ENCODE peak calls at places on chromosomes 3 and 15, in seven cellular contexts. A is AG08395, N is pancreas, Q is activated T-cell treated with anti-CD3 and anti-CD28 coated beads for 48 hours, T is progenitor cell of endocrine pancreas, V is AG04449, X is sigmoid colon. R is an unnamed sample.

GRCh38 chr3:157436583-157437300 is at the start of gene PTX3:
- DNase-seq in A (peak; percentile 67), N (peak; percentile 46), Q (no peak), T (no peak), V (no peak), X (peak; percentile 75), R (no peak)

GRCh38 chr15:53833134-53833624 is 73.7 kb upstream of the WDR72 start:
- DNase-seq in A (no peak), N (no peak), Q (no peak), T (no peak), V (no peak), X (peak; percentile 77), R (no peak)

GRCh38 chr3:157317895-157318294 is 118.8 kb upstream of the PTX3 start:
- DNase-seq in A (no peak), N (no peak), Q (no peak), T (no peak), V (no peak), X (no peak), R (no peak)

GRCh38 chr3:156732715-156733114 is 58.3 kb downstream of the TIPARP start:
- DNase-seq in A (no peak), N (no peak), Q (no peak), T (no peak), V (no peak), X (no peak), R (no peak)

GRCh38 chr3:188531210-188531609 is 377.3 kb downstream of the LPP start:
- DNase-seq in A (peak; percentile 48), N (no peak), Q (no peak), T (no peak), V (no peak), X (no peak), R (no peak)

GRCh38 chr15:52261498-52262242 is 33.9 kb downstream of the MYO5C start:
- DNase-seq in A (peak; percentile 83), N (no peak), Q (peak; percentile 59), T (peak; percentile 34), V (peak; percentile 21), X (peak; percentile 73), R (peak; percentile 40)

GRCh38 chr15:28118531-28118930 is 19.4 kb upstream of the OCA2 start:
- DNase-seq in A (no peak), N (no peak), Q (no peak), T (no peak), V (no peak), X (no peak), R (no peak)

GRCh38 chr15:73022156-73022555 is 30.1 kb upstream of the NEO1 start:
- DNase-seq in A (no peak), N (no peak), Q (no peak), T (no peak), V (no peak), X (no peak), R (peak; percentile 45)

GRCh38 chr15:39698444-39699390 is 83.9 kb downstream of the FSIP1 start:
- DNase-seq in A (no peak), N (no peak), Q (no peak), T (no peak), V (no peak), X (no peak), R (no peak)

GRCh38 chr3:30655187-30655812 is 48.9 kb downstream of the TGFBR2 start:
- DNase-seq in A (no peak), N (no peak), Q (no peak), T (no peak), V (no peak), X (no peak), R (no peak)

GRCh38 chr3:52532838-52533622 is 627 bp downstream of the NT5DC2 start:
- DNase-seq in A (peak; percentile 44), N (peak; percentile 67), Q (peak; percentile 19), T (no peak), V (no peak), X (peak; percentile 75), R (no peak)

GRCh38 chr15:35023794-35024193 is 35.7 kb upstream of the ZNF770 start:
- DNase-seq in A (no peak), N (no peak), Q (no peak), T (no peak), V (no peak), X (no peak), R (no peak)

GRCh38 chr3:69058180-69058946 is 6.2 kb upstream of the TMF1 start:
- DNase-seq in A (no peak), N (no peak), Q (no peak), T (no peak), V (no peak), X (no peak), R (no peak)

GRCh38 chr15:74202461-74203401 is at the start of gene STRA6:
- DNase-seq in A (no peak), N (no peak), Q (no peak), T (peak; percentile 38), V (no peak), X (no peak), R (peak; percentile 90)

GRCh38 chr3:49454457-49454856 is 15.6 kb upstream of the DAG1 start:
- DNase-seq in A (no peak), N (peak; percentile 60), Q (no peak), T (peak; percentile 36), V (no peak), X (no peak), R (no peak)

GRCh38 chr3:46997453-46998091 is 18.1 kb downstream of the NBEAL2 start:
- DNase-seq in A (no peak), N (peak; percentile 53), Q (no peak), T (no peak), V (no peak), X (no peak), R (no peak)

GRCh38 chr3:116000315-116000714 is 377.0 kb downstream of the GAP43 start:
- DNase-seq in A (peak; percentile 75), N (no peak), Q (no peak), T (no peak), V (peak; percentile 84), X (peak; percentile 62), R (no peak)

GRCh38 chr15:31352911-31353811 is 26.5 kb downstream of the KLF13 start:
- DNase-seq in A (peak; percentile 93), N (peak; percentile 64), Q (no peak), T (no peak), V (peak; percentile 67), X (peak; percentile 89), R (peak; percentile 79)

GRCh38 chr15:68585574-68586273 is 6.9 kb downstream of the CORO2B start:
- DNase-seq in A (no peak), N (peak; percentile 12), Q (no peak), T (no peak), V (no peak), X (no peak), R (no peak)

GRCh38 chr3:115651089-115651488 is 27.8 kb downstream of the GAP43 start:
- DNase-seq in A (no peak), N (no peak), Q (no peak), T (no peak), V (no peak), X (no peak), R (no peak)

GRCh38 chr3:52238761-52239701 is at the start of gene TWF2:
- DNase-seq in A (peak; percentile 97), N (peak; percentile 88), Q (peak; percentile 88), T (peak; percentile 76), V (no peak), X (peak; percentile 89), R (peak; percentile 32)

GRCh38 chr15:77821188-77821958 is 188.7 kb upstream of the LINGO1 start:
- DNase-seq in A (peak; percentile 78), N (peak; percentile 77), Q (peak; percentile 38), T (peak; percentile 68), V (no peak), X (no peak), R (peak; percentile 38)

GRCh38 chr3:7421065-7421464 is 560.1 kb downstream of the GRM7 start:
- DNase-seq in A (no peak), N (no peak), Q (no peak), T (no peak), V (no peak), X (no peak), R (no peak)

GRCh38 chr3:39753361-39753760 is 56.0 kb upstream of the MYRIP start:
- DNase-seq in A (no peak), N (no peak), Q (no peak), T (no peak), V (no peak), X (no peak), R (no peak)

GRCh38 chr15:47374222-47374621 is 343.1 kb upstream of the SEMA6D start:
- DNase-seq in A (peak; percentile 34), N (no peak), Q (no peak), T (no peak), V (no peak), X (no peak), R (no peak)

GRCh38 chr3:123287051-123287961 is 85.6 kb downstream of the SEC22A start:
- DNase-seq in A (no peak), N (no peak), Q (no peak), T (no peak), V (no peak), X (peak; percentile 45), R (no peak)

GRCh38 chr3:190205739-190206138 is 85.0 kb upstream of the P3H2 start:
- DNase-seq in A (peak; percentile 57), N (no peak), Q (no peak), T (no peak), V (no peak), X (no peak), R (no peak)

GRCh38 chr3:138674131-138674530 is 65.6 kb downstream of the FAIM start:
- DNase-seq in A (no peak), N (no peak), Q (no peak), T (no peak), V (no peak), X (no peak), R (no peak)

GRCh38 chr3:115330406-115330805 is 183.3 kb upstream of the ZBTB20 start:
- DNase-seq in A (peak; percentile 35), N (no peak), Q (no peak), T (no peak), V (peak; percentile 14), X (no peak), R (peak; percentile 51)

GRCh38 chr3:152299243-152299976 is 30.7 kb downstream of the MBNL1 start:
- DNase-seq in A (no peak), N (no peak), Q (no peak), T (no peak), V (no peak), X (peak; percentile 74), R (no peak)

GRCh38 chr15:48710952-48711495 is 65.5 kb upstream of the FBN1 start:
- DNase-seq in A (no peak), N (no peak), Q (no peak), T (no peak), V (no peak), X (no peak), R (no peak)

GRCh38 chr15:47383102-47383501 is 334.2 kb upstream of the SEMA6D start:
- DNase-seq in A (no peak), N (no peak), Q (no peak), T (no peak), V (no peak), X (no peak), R (no peak)